ENCODE peak calls at places on chromosomes 13 and 19, in eight cellular contexts. F is adrenal gland, A is heart left ventricle, P is breast epithelium, M is NB4, K is esophagus squamous epithelium, X is A549, J is IMR-90. C is an unnamed sample.

GRCh38 chr19:46813570-46814358 is 25.4 kb upstream of the SLC1A5 start:
- DNase-seq in F (peak; percentile 59), A (peak; percentile 66), P (peak; percentile 78), M (no peak), K (no peak), X (peak; percentile 47), J (peak; percentile 46), C (no peak)

GRCh38 chr13:109938255-109938936 is 152.0 kb upstream of the IRS2 start:
- DNase-seq in F (no peak), A (no peak), P (no peak), M (no peak), K (no peak), X (no peak), J (peak; percentile 93), C (no peak)

GRCh38 chr13:75704942-75705320 is 68.8 kb downstream of the LMO7 start:
- DNase-seq in F (no peak), A (no peak), P (peak; percentile 56), M (no peak), K (no peak), X (no peak), J (no peak), C (no peak)

GRCh38 chr13:103029798-103030197 is 36.4 kb downstream of the SLC10A2 start:
- DNase-seq in F (no peak), A (no peak), P (no peak), M (no peak), K (no peak), X (no peak), J (no peak), C (no peak)

GRCh38 chr19:43634877-43635560 is 4.6 kb downstream of the CADM4 start:
- DNase-seq in F (peak; percentile 47), A (no peak), P (peak; percentile 21), M (peak; percentile 25), K (no peak), X (no peak), J (no peak), C (no peak)

GRCh38 chr19:33905937-33906577 is 109.4 kb downstream of the KCTD15 start:
- DNase-seq in F (peak; percentile 39), A (peak; percentile 86), P (peak; percentile 73), M (no peak), K (no peak), X (peak; percentile 52), J (no peak), C (no peak)

GRCh38 chr19:6014551-6015135 is 36.7 kb upstream of the RANBP3 start:
- DNase-seq in F (no peak), A (no peak), P (no peak), M (no peak), K (no peak), X (no peak), J (no peak), C (no peak)

GRCh38 chr19:47848871-47849473 is 10.1 kb upstream of the TPRX2 start:
- DNase-seq in F (no peak), A (no peak), P (no peak), M (peak; percentile 90), K (no peak), X (peak; percentile 47), J (no peak), C (peak; percentile 21)

GRCh38 chr19:9847087-9847671 is 12.1 kb downstream of the PIN1 start:
- DNase-seq in F (peak; percentile 86), A (no peak), P (no peak), M (peak; percentile 74), K (no peak), X (peak; percentile 66), J (peak; percentile 97), C (peak; percentile 94)

GRCh38 chr13:43335669-43336068 is 312.3 kb downstream of the DNAJC15 start:
- DNase-seq in F (no peak), A (no peak), P (no peak), M (no peak), K (no peak), X (no peak), J (no peak), C (no peak)

GRCh38 chr13:49219647-49220034 is 497 bp upstream of the MLNR start:
- DNase-seq in F (no peak), A (no peak), P (no peak), M (no peak), K (no peak), X (no peak), J (no peak), C (no peak)

GRCh38 chr13:72696590-72696989 is 30.8 kb downstream of the MZT1 start:
- DNase-seq in F (no peak), A (no peak), P (no peak), M (no peak), K (no peak), X (no peak), J (peak; percentile 10), C (no peak)

GRCh38 chr13:110182461-110182860 is 124.5 kb downstream of the COL4A1 start:
- DNase-seq in F (no peak), A (no peak), P (no peak), M (no peak), K (no peak), X (no peak), J (no peak), C (no peak)

GRCh38 chr19:53511933-53512374 is 26.0 kb upstream of the ZNF331 start:
- DNase-seq in F (peak; percentile 49), A (peak; percentile 45), P (peak; percentile 28), M (peak; percentile 72), K (no peak), X (no peak), J (peak; percentile 65), C (peak; percentile 84)

GRCh38 chr19:57473646-57474045 is 3.7 kb downstream of the ZNF772 start:
- DNase-seq in F (no peak), A (no peak), P (no peak), M (peak; percentile 10), K (no peak), X (no peak), J (no peak), C (no peak)

GRCh38 chr13:45833663-45834062 is 17.9 kb downstream of the SIAH3 start:
- DNase-seq in F (peak; percentile 87), A (peak; percentile 52), P (peak; percentile 78), M (peak; percentile 76), K (no peak), X (no peak), J (peak; percentile 7), C (peak; percentile 35)

GRCh38 chr13:98142427-98143156 is at the start of gene FARP1:
- DNase-seq in F (peak; percentile 88), A (peak; percentile 83), P (peak; percentile 62), M (peak; percentile 22), K (no peak), X (peak; percentile 48), J (peak; percentile 65), C (peak; percentile 83)

GRCh38 chr13:20258208-20258962 is 26.3 kb upstream of the GJB6 start:
- DNase-seq in F (no peak), A (no peak), P (no peak), M (no peak), K (no peak), X (peak; percentile 10), J (no peak), C (no peak)

GRCh38 chr19:2041686-2042484 is 9.2 kb downstream of the MKNK2 start:
- DNase-seq in F (peak; percentile 99), A (peak; percentile 97), P (peak; percentile 99), M (peak; percentile 86), K (peak; percentile 89), X (peak; percentile 87), J (peak; percentile 85), C (no peak)

GRCh38 chr19:2337329-2337707 is 8.8 kb downstream of the SPPL2B start:
- DNase-seq in F (no peak), A (no peak), P (no peak), M (no peak), K (no peak), X (no peak), J (peak; percentile 43), C (no peak)

GRCh38 chr13:26811636-26812035 is 51.0 kb upstream of the GPR12 start:
- DNase-seq in F (no peak), A (no peak), P (no peak), M (no peak), K (no peak), X (no peak), J (no peak), C (no peak)

GRCh38 chr19:45973564-45974338 is at the start of gene NOVA2:
- DNase-seq in F (peak; percentile 75), A (peak; percentile 84), P (peak; percentile 29), M (peak; percentile 59), K (no peak), X (peak; percentile 97), J (peak; percentile 36), C (peak; percentile 89)

GRCh38 chr19:900302-901111 is 7.2 kb downstream of the RNU6-9 start:
- DNase-seq in F (no peak), A (no peak), P (no peak), M (no peak), K (no peak), X (peak; percentile 34), J (no peak), C (peak; percentile 72)

GRCh38 chr19:58330458-58330857 is 3.7 kb downstream of the ZSCAN22 start:
- DNase-seq in F (no peak), A (no peak), P (no peak), M (no peak), K (no peak), X (peak; percentile 55), J (peak; percentile 76), C (peak; percentile 96)

GRCh38 chr19:18696023-18696422 is 12.5 kb downstream of the CRTC1 start:
- DNase-seq in F (no peak), A (no peak), P (no peak), M (no peak), K (no peak), X (no peak), J (no peak), C (no peak)

GRCh38 chr19:49287141-49287540 is 37.9 kb downstream of the SLC6A16 start:
- DNase-seq in F (no peak), A (no peak), P (no peak), M (no peak), K (no peak), X (no peak), J (no peak), C (no peak)

GRCh38 chr19:4878491-4878968 is 11.1 kb upstream of the PLIN3 start:
- DNase-seq in F (no peak), A (no peak), P (peak; percentile 29), M (no peak), K (no peak), X (no peak), J (no peak), C (no peak)

GRCh38 chr13:24168980-24169379 is 8.5 kb downstream of the SPATA13 start:
- DNase-seq in F (peak; percentile 63), A (no peak), P (no peak), M (no peak), K (no peak), X (no peak), J (no peak), C (no peak)
- TF ChIP-seq POLR2A in F (no peak), A (no peak), P (no peak), M (no peak), K (no peak), X (no peak), J (no peak), C (no peak)

GRCh38 chr13:89751537-89751936 is 1596.0 kb upstream of the MIR17HG start:
- DNase-seq in F (no peak), A (no peak), P (no peak), M (no peak), K (no peak), X (no peak), J (no peak), C (no peak)
- TF ChIP-seq POLR2A in F (no peak), A (no peak), P (no peak), M (no peak), K (no peak), X (no peak), J (no peak), C (no peak)

GRCh38 chr19:13150187-13150918 is at the start of the genes IER2 and STX10:
- DNase-seq in F (peak; percentile 96), A (peak; percentile 98), P (peak; percentile 97), M (peak; percentile 94), K (peak; percentile 90), X (peak; percentile 82), J (peak; percentile 94), C (peak; percentile 78)
- TF ChIP-seq POLR2A in F (peak; percentile 97), A (no peak), P (peak; percentile 82), M (peak; percentile 38), K (peak; percentile 87), X (peak; percentile 35), J (peak; percentile 87), C (no peak)

GRCh38 chr13:106734185-106734584 is 166.2 kb upstream of the ARGLU1 start:
- DNase-seq in F (no peak), A (no peak), P (no peak), M (no peak), K (no peak), X (no peak), J (no peak), C (no peak)
- TF ChIP-seq POLR2A in F (no peak), A (no peak), P (no peak), M (no peak), K (no peak), X (no peak), J (no peak), C (no peak)

C was measured in H54.